ENCODE peak calls at places on chromosome 12, in five cellular contexts. F is A549, H is H1, B is HepG2, M is K562. Q is an unnamed sample.

GRCh38 chr12:83573676-83574075 is 887.0 kb downstream of the TMTC2 start:
- DNase-seq in F (peak), H (no peak), B (no peak), M (no peak), Q (no peak)

GRCh38 chr12:22543246-22544037 is 900 bp downstream of the C2CD5 start:
- DNase-seq in F (peak), H (no peak), B (peak), M (peak), Q (peak)

GRCh38 chr12:110590806-110591326 is 7.7 kb upstream of the PPTC7 start:
- DNase-seq in F (no peak), H (no peak), B (peak), M (no peak), Q (peak)

GRCh38 chr12:72282721-72283120 is 10.6 kb downstream of the TRHDE start:
- DNase-seq in F (no peak), H (no peak), B (no peak), M (no peak), Q (no peak)

GRCh38 chr12:93502802-93503623 is 35.7 kb downstream of the MRPL42 start:
- DNase-seq in F (peak), H (peak), B (peak), M (peak), Q (peak)

GRCh38 chr12:28603801-28604200 is 413.5 kb downstream of the CCDC91 start:
- DNase-seq in F (no peak), H (no peak), B (no peak), M (no peak), Q (no peak)

GRCh38 chr12:31582155-31582554 is 8.8 kb downstream of the DENND5B start:
- DNase-seq in F (no peak), H (no peak), B (no peak), M (no peak), Q (peak)

GRCh38 chr12:109389146-109389545 is 41.4 kb downstream of the MYO1H start:
- DNase-seq in F (peak), H (no peak), B (peak), M (peak), Q (no peak)

GRCh38 chr12:29782821-29783772 is 645 bp downstream of the TMTC1 start:
- DNase-seq in F (no peak), H (no peak), B (no peak), M (no peak), Q (peak)

GRCh38 chr12:4540170-4540569 is 1.5 kb downstream of the RAD51AP1 start:
- DNase-seq in F (no peak), H (no peak), B (no peak), M (no peak), Q (no peak)

GRCh38 chr12:90065301-90065801 is 356.7 kb upstream of the ATP2B1 start:
- DNase-seq in F (no peak), H (no peak), B (no peak), M (no peak), Q (no peak)

GRCh38 chr12:110932048-110932447 is 11.7 kb upstream of the MYL2 start:
- DNase-seq in F (peak), H (no peak), B (no peak), M (no peak), Q (no peak)

GRCh38 chr12:109731231-109731731 is 17.7 kb downstream of the FAM222A start:
- DNase-seq in F (no peak), H (no peak), B (no peak), M (no peak), Q (no peak)

GRCh38 chr12:9331218-9331626 is 123.0 kb upstream of the PZP start:
- DNase-seq in F (peak), H (peak), B (peak), M (peak), Q (peak)

GRCh38 chr12:104998423-104999346 is 12.6 kb downstream of the NOPCHAP1 start:
- DNase-seq in F (no peak), H (no peak), B (no peak), M (no peak), Q (no peak)

GRCh38 chr12:97396989-97397388 is 65.6 kb upstream of the RMST start:
- DNase-seq in F (no peak), H (peak), B (no peak), M (no peak), Q (no peak)

GRCh38 chr12:91984571-91984970 is 161.1 kb downstream of the BTG1 start:
- DNase-seq in F (no peak), H (no peak), B (no peak), M (no peak), Q (peak)

GRCh38 chr12:3743803-3744202 is 9.1 kb downstream of the CRACR2A start:
- DNase-seq in F (no peak), H (no peak), B (no peak), M (no peak), Q (no peak)

GRCh38 chr12:74626397-74626796 is 88.8 kb downstream of the ATXN7L3B start:
- DNase-seq in F (no peak), H (no peak), B (no peak), M (no peak), Q (no peak)

GRCh38 chr12:124861898-124862676 is 1.6 kb downstream of the SCARB1 start:
- DNase-seq in F (no peak), H (no peak), B (no peak), M (no peak), Q (no peak)

GRCh38 chr12:52010152-52010622 is 3.4 kb downstream of the TAMALIN start:
- DNase-seq in F (no peak), H (peak), B (peak), M (peak), Q (peak)

GRCh38 chr12:49792181-49792970 is 35.8 kb downstream of the NCKAP5L start:
- DNase-seq in F (no peak), H (no peak), B (no peak), M (peak), Q (no peak)

GRCh38 chr12:67794151-67794550 is 145.6 kb downstream of the DYRK2 start:
- DNase-seq in F (no peak), H (no peak), B (no peak), M (no peak), Q (peak)
- TF ChIP-seq MAFK in F (no peak), H (no peak), B (no peak), M (no peak), Q (no peak)

GRCh38 chr12:14841761-14842160 is 1.6 kb downstream of the ART4 start:
- DNase-seq in F (peak), H (no peak), B (peak), M (no peak), Q (peak)

GRCh38 chr12:14842315-14842714 is 1.0 kb downstream of the ART4 start:
- DNase-seq in F (no peak), H (no peak), B (peak), M (no peak), Q (no peak)

GRCh38 chr12:14846042-14846587 is 2.8 kb upstream of the ART4 start:
- DNase-seq in F (no peak), H (no peak), B (no peak), M (no peak), Q (no peak)

GRCh38 chr12:14845350-14845750 is 2.0 kb upstream of the ART4 start:
- DNase-seq in F (peak), H (no peak), B (peak), M (peak), Q (peak)

DNA sequence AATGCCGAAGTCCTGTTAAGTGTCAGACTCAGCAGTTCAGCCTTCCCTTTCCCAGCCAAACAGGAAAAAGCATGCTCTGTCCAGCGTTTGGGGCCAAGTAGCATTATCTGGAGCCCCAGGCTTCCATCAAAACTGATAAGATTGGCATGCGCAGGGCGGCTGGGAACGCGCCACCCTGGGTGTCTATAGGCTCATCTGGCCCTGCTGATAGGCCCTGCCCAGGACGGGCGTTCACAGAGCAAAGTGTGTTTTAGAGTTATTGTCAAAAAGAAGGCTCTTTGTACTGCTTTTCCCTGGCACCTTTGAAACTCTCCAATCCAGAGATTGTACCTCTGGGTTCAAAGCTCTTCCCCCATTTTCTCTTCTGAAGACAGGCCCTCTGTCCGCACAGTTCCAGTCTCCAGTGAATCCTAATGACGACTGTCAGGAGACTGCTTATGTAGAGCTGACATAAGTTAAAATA is at the start of gene ART4:
- DNase-seq in F (no peak), H (no peak), B (peak), M (peak), Q (no peak)
- TF ChIP-seq POLR2A in F (no peak), H (no peak), B (peak), M (no peak), Q (no peak)

DNA sequence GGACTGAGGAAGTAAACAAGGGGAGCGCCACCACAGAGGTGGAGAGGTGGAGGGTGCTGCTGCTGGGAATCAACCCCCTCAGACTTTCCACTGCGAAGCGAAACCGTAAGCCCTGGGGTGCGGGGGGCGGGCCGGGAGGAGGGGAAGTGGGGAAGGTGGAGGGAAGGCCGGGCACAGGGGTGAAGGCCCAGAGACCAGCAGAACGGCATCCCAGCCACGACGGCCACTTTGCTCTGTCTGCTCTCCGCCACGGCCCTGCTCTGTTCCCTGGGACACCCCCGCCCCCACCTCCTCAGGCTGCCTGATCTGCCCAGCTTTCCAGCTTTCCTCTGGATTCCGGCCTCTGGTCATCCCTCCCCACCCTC is at the start of gene LAG3:
- DNase-seq in F (no peak), H (no peak), B (no peak), M (no peak), Q (no peak)
- TF ChIP-seq MAFK in F (no peak), H (no peak), B (no peak), M (no peak), Q (no peak)

DNA sequence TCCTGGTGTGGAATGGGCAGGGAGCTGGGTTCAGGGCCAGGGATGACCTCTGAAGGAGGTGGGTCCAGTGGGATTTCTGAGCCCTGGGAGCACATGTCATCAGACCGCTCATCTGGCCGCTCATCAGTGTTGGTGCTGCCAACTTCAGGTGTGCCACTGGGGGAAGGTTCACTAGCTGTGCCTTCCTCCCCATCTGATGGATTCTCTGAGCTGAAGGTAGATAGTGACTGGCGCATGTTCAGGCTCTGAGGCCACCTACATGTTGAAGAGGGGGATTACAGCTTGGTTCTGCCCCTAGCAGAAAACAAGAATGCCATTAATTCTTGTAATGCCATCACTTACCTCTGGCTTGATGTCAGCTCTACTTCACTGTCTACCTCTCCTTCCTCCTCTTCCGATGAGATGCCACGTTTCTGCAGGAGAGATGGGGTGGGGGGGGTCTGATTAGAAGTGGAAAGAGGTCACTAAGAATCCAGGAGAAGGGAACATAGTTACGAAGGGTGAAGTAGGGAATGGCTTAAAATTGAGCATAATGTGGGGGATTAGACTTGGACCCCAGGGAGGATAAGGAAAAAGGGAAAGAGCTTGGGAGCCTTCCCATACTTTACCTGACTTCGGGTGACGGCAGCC is 17.2 kb downstream of the MAP3K12 start:
- DNase-seq in F (peak), H (no peak), B (peak), M (no peak), Q (no peak)
- TF ChIP-seq POLR2A in F (no peak), H (peak), B (peak), M (peak), Q (no peak)

Q was measured in IMR-90.